ENCODE peak calls at places on chromosome 7, in four cellular contexts. One of them, this sample, is unnamed.

GRCh38 chr7:28328822-28329615 is 83.3 kb upstream of the CREB5 start:
- DNase-seq in H1: no peak
- DNase-seq in H9: no peak
- DNase-seq in IMR-90: no peak
- DNase-seq in this sample: no peak

GRCh38 chr7:36135700-36136099 is 17.4 kb upstream of the EEPD1 start:
- DNase-seq in H1: no peak
- DNase-seq in H9: no peak
- DNase-seq in IMR-90: no peak
- DNase-seq in this sample: no peak

GRCh38 chr7:131100357-131101054 is 227.2 kb upstream of the MKLN1 start:
- DNase-seq in H1: no peak
- DNase-seq in H9: no peak
- DNase-seq in IMR-90: no peak
- DNase-seq in this sample: no peak

GRCh38 chr7:194257-194995 is 2.1 kb downstream of the FAM20C start:
- DNase-seq in H1: no peak
- DNase-seq in H9: peak
- DNase-seq in IMR-90: peak
- DNase-seq in this sample: peak

GRCh38 chr7:92010215-92010614 is 69.6 kb downstream of the AKAP9 start:
- DNase-seq in H1: no peak
- DNase-seq in H9: no peak
- DNase-seq in IMR-90: no peak
- DNase-seq in this sample: peak

GRCh38 chr7:101527844-101528667 is 101.0 kb downstream of the MYL10 start:
- DNase-seq in H1: no peak
- DNase-seq in H9: no peak
- DNase-seq in IMR-90: peak
- DNase-seq in this sample: no peak

GRCh38 chr7:135853499-135853898 is 104.9 kb upstream of the FAM180A start:
- DNase-seq in H1: no peak
- DNase-seq in H9: no peak
- DNase-seq in IMR-90: no peak
- DNase-seq in this sample: no peak

GRCh38 chr7:8190121-8190895 is 71.7 kb downstream of the ICA1 start:
- DNase-seq in H1: no peak
- DNase-seq in H9: no peak
- DNase-seq in IMR-90: peak
- DNase-seq in this sample: peak

GRCh38 chr7:631291-631711 is 95.2 kb upstream of the DNAAF5 start:
- DNase-seq in H1: no peak
- DNase-seq in H9: no peak
- DNase-seq in IMR-90: no peak
- DNase-seq in this sample: no peak

DNA sequence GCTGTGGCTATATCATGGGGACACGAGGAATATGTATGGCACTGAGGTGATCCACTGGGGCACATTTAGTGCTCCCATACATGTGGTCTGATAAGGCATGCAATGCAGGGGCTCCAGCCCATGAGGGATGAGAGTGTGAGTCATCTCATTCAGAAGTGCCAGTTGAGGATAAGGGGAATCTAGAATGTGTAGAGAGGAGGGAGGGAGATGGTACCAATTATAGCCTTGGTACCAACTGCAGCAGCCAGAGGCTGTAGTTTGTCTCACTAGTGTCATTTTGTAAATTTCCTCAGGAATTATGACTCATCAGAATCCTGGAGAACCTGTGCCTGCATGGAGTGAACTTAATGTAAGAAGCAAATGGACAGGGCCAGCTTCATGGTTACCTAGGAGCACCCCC is 46.2 kb downstream of the LAMB4 start:
- DNase-seq in H1: no peak
- DNase-seq in H9: no peak
- DNase-seq in IMR-90: peak
- DNase-seq in this sample: no peak
- H3K56ac ChIP-seq in H1: no peak
- H3K56ac ChIP-seq in H9: no peak
- H3K56ac ChIP-seq in IMR-90: no peak
- H3K56ac ChIP-seq in this sample: no peak

GRCh38 chr7:55481126-55481525 is 91.2 kb downstream of the VOPP1 start:
- DNase-seq in H1: peak
- DNase-seq in H9: peak
- DNase-seq in IMR-90: no peak
- DNase-seq in this sample: no peak
- H4K5ac ChIP-seq in H1: no peak
- H4K5ac ChIP-seq in H9: no peak
- H4K5ac ChIP-seq in IMR-90: no peak
- H4K5ac ChIP-seq in this sample: no peak

DNA sequence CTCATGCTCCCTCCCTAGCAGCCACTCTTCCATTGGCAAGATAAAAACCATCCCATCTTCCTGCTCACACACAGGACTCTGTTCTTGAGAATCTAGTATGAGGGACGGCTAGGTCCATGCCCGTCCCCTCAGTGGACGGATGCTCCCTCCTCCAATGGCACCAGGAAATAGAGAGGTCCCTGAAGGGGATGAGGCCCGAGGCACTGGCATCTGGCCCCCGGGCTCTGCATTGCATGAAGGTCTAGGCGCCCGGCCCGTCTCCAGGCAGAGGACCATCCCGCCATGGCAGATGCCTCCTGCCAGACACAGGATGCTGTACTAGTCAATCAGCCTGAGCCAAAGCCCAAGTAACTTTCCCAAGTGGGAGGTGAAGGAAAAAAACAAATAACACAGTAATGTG is 15.0 kb downstream of the PRKAG2 start:
- DNase-seq in H1: no peak
- DNase-seq in H9: no peak
- DNase-seq in IMR-90: no peak
- DNase-seq in this sample: no peak
- H3K9ac ChIP-seq in H1: no peak
- H3K9ac ChIP-seq in H9: no peak
- H3K9ac ChIP-seq in IMR-90: no peak
- H3K9ac ChIP-seq in this sample: no peak

DNA sequence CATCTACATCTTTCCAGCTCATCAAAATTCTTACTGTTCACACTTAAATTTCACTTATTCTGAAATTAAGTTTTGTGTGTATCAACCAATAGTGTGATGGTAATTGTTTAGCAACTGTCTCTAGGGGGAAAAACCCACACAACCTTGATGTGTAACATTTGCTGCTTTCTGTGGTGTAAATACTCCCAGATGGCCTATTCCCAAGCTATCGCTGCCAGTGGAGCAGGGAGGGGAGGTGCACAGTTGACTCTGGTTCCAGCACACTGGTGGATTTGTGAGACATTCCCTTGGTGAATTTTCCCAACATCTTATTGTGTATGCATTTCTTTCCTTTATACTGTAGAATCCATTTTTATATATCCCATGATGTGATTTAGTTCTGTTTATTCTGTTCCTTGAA is 275.9 kb upstream of the SHH start:
- DNase-seq in H1: no peak
- DNase-seq in H9: no peak
- DNase-seq in IMR-90: no peak
- DNase-seq in this sample: no peak
- H3K56ac ChIP-seq in H1: no peak
- H3K56ac ChIP-seq in H9: no peak
- H3K56ac ChIP-seq in IMR-90: no peak
- H3K56ac ChIP-seq in this sample: no peak

DNA sequence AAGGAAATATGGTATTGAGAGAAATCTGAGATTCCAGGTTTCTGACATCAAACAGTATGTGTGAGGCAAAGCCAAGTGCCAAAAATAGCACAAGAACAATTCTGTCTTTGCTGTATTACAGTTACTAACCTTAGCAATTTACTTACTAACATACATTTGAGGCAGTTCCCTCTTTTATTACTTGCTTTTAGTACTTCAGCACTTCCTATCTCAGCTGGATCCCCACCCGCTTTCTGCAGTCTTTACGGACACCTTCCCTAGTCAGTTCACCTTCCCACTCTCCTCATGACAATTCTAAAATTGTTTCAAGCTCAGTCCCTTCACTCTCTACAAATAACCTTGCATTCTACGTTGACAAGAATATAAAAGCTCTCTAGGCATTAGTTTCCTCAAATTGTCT is 79.2 kb downstream of the ELAPOR2 start:
- DNase-seq in H1: no peak
- DNase-seq in H9: no peak
- DNase-seq in IMR-90: no peak
- DNase-seq in this sample: no peak
- H4K5ac ChIP-seq in H1: no peak
- H4K5ac ChIP-seq in H9: no peak
- H4K5ac ChIP-seq in IMR-90: no peak
- H4K5ac ChIP-seq in this sample: no peak